ENCODE peak calls at places on chromosomes 4 and X, in seven cellular contexts. V is stomach, W is suprapubic skin, C is sigmoid colon, L is transverse colon, M is esophagus muscularis mucosa, K is Panc1. E is an unnamed sample.

GRCh38 chrX:121642415-121642814 is 595.0 kb downstream of the GLUD2 start:
- DNase-seq in L (no peak), W (no peak), K (no peak), M (no peak), V (no peak), C (no peak), E (no peak)

GRCh38 chr4:156771171-156771837 is 200.3 kb downstream of the PDGFC start:
- DNase-seq in K (no peak), C (no peak), W (no peak), L (no peak), M (no peak), V (peak), E (peak)

GRCh38 chr4:8675906-8676305 is 83.3 kb downstream of the CPZ start:
- DNase-seq in W (no peak), L (no peak), C (peak), K (no peak), M (no peak), V (no peak), E (no peak)

GRCh38 chr4:151691639-151692442 is 69.0 kb downstream of the GATB start:
- DNase-seq in L (no peak), W (no peak), M (no peak), C (no peak), K (no peak), V (peak), E (peak)

GRCh38 chr4:111775908-111776307 is 369.3 kb upstream of the FAM241A start:
- DNase-seq in K (no peak), C (no peak), M (no peak), L (no peak), W (no peak), V (no peak), E (no peak)

GRCh38 chr4:110852793-110853192 is 229.9 kb upstream of the PITX2 start:
- DNase-seq in W (no peak), L (no peak), V (no peak), C (no peak), M (no peak), K (no peak), E (no peak)

GRCh38 chrX:119303137-119303536 is 67.1 kb downstream of the PGRMC1 start:
- DNase-seq in L (no peak), M (no peak), V (no peak), C (no peak), K (no peak), W (no peak), E (no peak)

GRCh38 chrX:19593684-19594083 is 78.4 kb upstream of the MAP3K15 start:
- DNase-seq in C (no peak), V (no peak), L (no peak), M (no peak), K (no peak), W (no peak), E (no peak)

GRCh38 chr4:158769175-158769831 is 477 bp downstream of the FNIP2 start:
- DNase-seq in C (peak), V (peak), W (peak), M (no peak), K (no peak), L (peak), E (peak)

GRCh38 chr4:83361416-83362196 is 27.0 kb upstream of the HPSE start:
- DNase-seq in C (no peak), V (no peak), L (no peak), W (no peak), K (no peak), M (no peak), E (no peak)

GRCh38 chrX:20527458-20528099 is 260.9 kb upstream of the RPS6KA3 start:
- DNase-seq in K (no peak), W (no peak), M (no peak), V (no peak), L (no peak), C (no peak), E (no peak)

GRCh38 chr4:110622841-110623709 is at the start of gene PITX2:
- DNase-seq in V (no peak), C (peak), L (peak), K (no peak), W (peak), M (peak), E (peak)

GRCh38 chrX:153669174-153669890 is 4.3 kb downstream of the PNCK start:
- DNase-seq in V (no peak), M (no peak), L (no peak), C (peak), W (no peak), K (no peak), E (no peak)

GRCh38 chr4:82643994-82644730 is 82.4 kb upstream of the TMEM150C start:
- DNase-seq in V (no peak), L (no peak), M (peak), C (no peak), K (no peak), W (no peak), E (no peak)

GRCh38 chrX:48945517-48946348 is 11.7 kb downstream of the OTUD5 start:
- DNase-seq in V (peak), K (no peak), L (peak), M (no peak), W (no peak), C (no peak), E (peak)

GRCh38 chr4:19945979-19946380 is 305.7 kb upstream of the SLIT2 start:
- DNase-seq in M (no peak), V (no peak), W (no peak), L (no peak), C (no peak), K (no peak), E (no peak)

GRCh38 chr4:10182446-10183424 is 66.1 kb upstream of the WDR1 start:
- DNase-seq in L (no peak), V (no peak), M (no peak), C (no peak), W (no peak), K (no peak), E (no peak)

GRCh38 chr4:10180603-10180926 is 64.0 kb upstream of the WDR1 start:
- DNase-seq in K (no peak), L (no peak), V (no peak), C (no peak), M (no peak), W (no peak), E (no peak)

GRCh38 chr4:10181745-10182445 is 65.3 kb upstream of the WDR1 start:
- DNase-seq in K (no peak), W (no peak), L (no peak), C (no peak), M (no peak), V (no peak), E (no peak)

GRCh38 chr4:10179957-10180602 is 63.5 kb upstream of the WDR1 start:
- DNase-seq in C (no peak), K (no peak), L (no peak), V (no peak), M (no peak), W (no peak), E (no peak)

DNA sequence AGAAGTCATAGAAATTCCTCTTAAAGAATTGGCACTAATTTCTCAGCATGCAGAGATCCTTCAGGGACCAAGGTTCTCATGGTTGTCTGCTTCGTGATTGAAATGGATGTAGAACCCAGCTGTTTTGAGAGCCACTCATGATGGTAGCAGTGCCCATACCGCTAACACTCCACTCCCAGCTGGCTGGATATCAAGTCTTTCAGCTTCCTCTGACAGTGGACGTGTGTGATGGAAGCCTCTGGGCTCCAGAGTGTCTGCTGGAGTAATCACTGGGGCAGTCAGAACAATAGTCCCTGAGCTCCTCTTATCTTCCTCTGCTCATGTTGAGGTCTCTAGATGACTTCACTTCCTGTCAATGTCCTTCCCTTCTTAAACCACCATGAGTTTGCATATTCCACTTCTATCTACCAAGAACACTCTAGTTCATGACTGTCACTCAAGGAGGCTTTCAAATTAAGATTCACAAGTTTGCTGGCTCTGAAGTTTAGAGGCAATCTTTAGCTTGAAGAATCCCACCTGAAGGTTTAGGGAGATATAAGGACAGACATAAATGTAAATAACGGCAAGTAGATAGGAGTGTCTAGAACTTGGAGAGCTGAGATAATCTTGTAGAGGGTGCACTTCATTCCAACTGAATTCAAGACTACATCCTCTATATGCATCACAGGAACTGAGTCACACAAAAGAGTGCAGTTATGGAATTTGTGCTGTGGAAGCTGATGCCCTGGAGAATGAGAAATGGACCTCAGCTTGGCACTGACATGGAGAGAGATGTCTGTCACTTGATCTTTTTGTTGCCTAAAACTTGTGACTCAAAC is 64.5 kb upstream of the WDR1 start:
- DNase-seq in M (no peak), V (no peak), L (no peak), W (no peak), K (no peak), C (no peak), E (no peak)
- TF ChIP-seq POLR2AphosphoS5 in M (no peak), V (no peak), L (no peak), W (no peak), K (no peak), C (no peak), E (no peak)

GRCh38 chrX:23904096-23904495 is 3.6 kb downstream of the APOO start:
- DNase-seq in L (no peak), V (no peak), C (no peak), W (no peak), M (no peak), K (no peak), E (no peak)

GRCh38 chrX:23911436-23911835 is 3.6 kb downstream of the CXorf58 start:
- DNase-seq in W (no peak), K (no peak), M (no peak), V (no peak), C (no peak), L (no peak), E (no peak)

GRCh38 chrX:23907106-23907495 is 637 bp downstream of the APOO start:
- DNase-seq in W (no peak), V (no peak), K (no peak), C (no peak), M (no peak), L (no peak), E (no peak)

GRCh38 chrX:23908219-23909003 is 605 bp downstream of the CXorf58 start:
- DNase-seq in W (no peak), K (no peak), V (no peak), M (no peak), C (no peak), L (no peak), E (no peak)

DNA sequence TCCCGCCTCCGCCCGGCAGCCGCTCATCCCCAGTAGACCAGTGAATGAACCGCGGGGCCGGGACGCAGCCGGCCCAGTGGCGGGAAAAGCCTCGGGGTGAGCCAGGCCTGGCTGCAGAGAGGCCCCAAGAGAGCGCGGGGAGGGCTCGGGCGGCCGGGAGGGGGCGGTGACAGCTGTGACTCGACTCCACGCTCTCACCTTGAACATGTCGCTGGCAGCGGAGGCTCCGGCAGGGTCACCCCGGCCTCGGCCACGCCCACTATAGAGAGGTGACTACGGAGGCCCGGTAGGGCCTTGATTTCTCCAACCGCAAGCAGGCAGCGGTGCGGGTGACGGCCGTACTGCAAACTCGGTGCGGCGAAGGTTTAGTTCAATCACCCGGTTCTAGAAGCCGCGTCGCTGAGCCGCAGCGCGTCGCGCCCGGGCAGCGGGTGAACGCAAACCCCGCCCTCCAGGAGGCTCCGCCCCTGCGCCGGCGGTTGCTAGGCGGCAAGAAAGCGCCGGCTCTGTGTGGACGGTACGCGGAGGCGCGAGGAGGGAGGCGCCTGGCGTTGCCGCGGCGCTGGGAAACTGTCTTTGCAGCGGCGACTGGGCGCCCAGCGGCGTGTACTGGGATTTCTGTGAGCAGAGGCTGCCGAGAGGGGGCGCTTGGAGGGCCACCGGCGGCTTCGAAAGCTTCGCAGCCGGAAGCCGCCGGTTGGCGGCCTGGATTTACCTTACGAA is at the start of the genes APOO and CXorf58:
- DNase-seq in C (peak), V (peak), K (no peak), L (peak), W (peak), M (peak), E (peak)
- H3K27ac ChIP-seq in C (peak), V (peak), K (peak), L (peak), W (peak), M (peak), E (peak)

DNA sequence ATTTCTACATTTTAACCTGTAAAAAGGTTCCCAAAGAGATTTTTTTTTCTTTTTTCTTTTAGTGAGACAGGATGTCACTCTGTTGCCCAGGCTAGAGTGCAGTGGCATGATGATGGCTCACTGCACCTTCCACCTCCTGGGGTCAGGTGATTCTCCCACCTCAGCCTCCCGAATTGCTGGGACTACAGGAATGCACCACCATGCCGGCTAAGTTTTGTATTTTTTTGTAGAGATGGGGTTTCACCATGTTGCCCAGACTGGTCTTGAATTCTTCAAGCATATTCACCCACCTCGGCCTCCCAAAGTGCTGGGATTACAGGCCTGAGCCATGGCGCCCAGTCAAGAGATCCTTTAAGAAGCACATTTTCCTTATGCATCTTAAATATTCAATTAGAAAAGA is 12.6 kb downstream of the RHOH start:
- DNase-seq in V (no peak), M (no peak), W (no peak), L (no peak), K (no peak), C (no peak), E (no peak)
- H3K4me3 ChIP-seq in V (no peak), M (no peak), W (no peak), L (no peak), K (no peak), C (no peak), E (no peak)

GRCh38 chr4:77082886-77083608 is 7.3 kb upstream of the CCNI start:
- DNase-seq in L (no peak), M (no peak), W (no peak), C (no peak), V (no peak), K (no peak), E (no peak)
- TF ChIP-seq POLR2AphosphoS5 in L (no peak), M (no peak), W (no peak), C (no peak), V (no peak), K (no peak), E (no peak)

GRCh38 chr4:177107288-177107901 is 202.3 kb upstream of the NEIL3 start:
- DNase-seq in C (no peak), L (no peak), K (no peak), V (no peak), M (no peak), W (no peak), E (no peak)
- H3K27ac ChIP-seq in C (no peak), L (no peak), K (no peak), V (no peak), M (no peak), W (no peak), E (no peak)